ENCODE peak calls at places on chromosome 22, in nine cellular contexts. Z is stimulated activated CD8-positive, alpha-beta memory T cell treated with anti-CD3 and anti-CD28 coated beads, Interleukin-2, amount 100 ng/mL, for 48 hours; X is astrocyte; K is NCI-H2029; A is hepatocyte; G is NCI-H187; U is AG04450; Y is tibial artery; C is effector memory CD8-positive, alpha-beta T cell. N is an unnamed sample.

GRCh38 chr22:34620832-34621231 is 445.1 kb upstream of the ISX start:
- DNase-seq in K (no peak), A (no peak), U (no peak), X (no peak), Y (no peak), G (no peak), C (no peak), Z (no peak), N (no peak)

GRCh38 chr22:35489225-35489624 is 51.4 kb upstream of the RASD2 start:
- DNase-seq in Z (no peak), Y (no peak), K (peak), U (no peak), A (no peak), C (no peak), X (no peak), G (peak), N (no peak)

GRCh38 chr22:42187646-42188045 is 57.0 kb upstream of the CYP2D6 start:
- DNase-seq in X (no peak), U (no peak), C (no peak), Y (no peak), Z (no peak), G (no peak), K (no peak), A (no peak), N (no peak)

GRCh38 chr22:39612811-39613548 is 42.4 kb downstream of the CACNA1I start:
- DNase-seq in A (no peak), X (no peak), Z (no peak), U (no peak), G (no peak), C (no peak), Y (no peak), K (no peak), N (no peak)

GRCh38 chr22:29079218-29079901 is 6.5 kb downstream of the KREMEN1 start:
- DNase-seq in Z (no peak), X (peak), K (peak), U (no peak), C (no peak), A (peak), G (peak), Y (no peak), N (no peak)

GRCh38 chr22:34800265-34800664 is 265.7 kb upstream of the ISX start:
- DNase-seq in K (no peak), Y (no peak), U (no peak), A (peak), Z (no peak), X (peak), G (no peak), C (no peak), N (no peak)

GRCh38 chr22:44190381-44190976 is 9.8 kb downstream of the PARVG start:
- DNase-seq in U (no peak), X (no peak), A (no peak), Y (no peak), Z (no peak), C (no peak), K (no peak), G (no peak), N (no peak)

GRCh38 chr22:22880645-22881044 is 7.0 kb upstream of the IGLL5 start:
- DNase-seq in G (no peak), K (no peak), C (no peak), Y (no peak), X (no peak), A (no peak), Z (no peak), U (no peak), N (no peak)

GRCh38 chr22:26805131-26805530 is 147.7 kb downstream of the MIAT start:
- DNase-seq in C (no peak), Z (no peak), G (no peak), A (no peak), U (no peak), X (peak), K (no peak), Y (no peak), N (peak)

GRCh38 chr22:16955678-16956210 is 52.3 kb downstream of the GAB4 start:
- DNase-seq in U (no peak), C (no peak), X (no peak), Z (no peak), Y (no peak), K (peak), G (no peak), A (peak), N (no peak)

GRCh38 chr22:17086750-17087149 is 1.9 kb downstream of the IL17RA start:
- DNase-seq in K (no peak), G (no peak), Y (peak), Z (no peak), X (no peak), C (no peak), A (no peak), U (no peak), N (no peak)

GRCh38 chr22:33405194-33405593 is 347.0 kb upstream of the SYN3 start:
- DNase-seq in A (no peak), Z (no peak), Y (no peak), C (no peak), U (no peak), X (no peak), K (no peak), G (no peak), N (no peak)

GRCh38 chr22:37197451-37198289 is 9.6 kb upstream of the C1QTNF6 start:
- DNase-seq in A (peak), Z (no peak), X (peak), Y (peak), K (peak), U (no peak), C (no peak), G (no peak), N (peak)

GRCh38 chr22:35893698-35894097 is 134.9 kb downstream of the RBFOX2 start:
- DNase-seq in Y (no peak), U (no peak), Z (no peak), C (no peak), X (no peak), K (no peak), A (no peak), G (no peak), N (no peak)

GRCh38 chr22:36244522-36245391 is 5.4 kb upstream of the APOL2 start:
- DNase-seq in Y (peak), G (no peak), Z (no peak), A (no peak), U (no peak), K (no peak), C (no peak), X (peak), N (no peak)

GRCh38 chr22:49011769-49012598 is 815.7 kb downstream of the BRD1 start:
- DNase-seq in A (no peak), U (no peak), Y (peak), X (no peak), K (no peak), C (no peak), G (no peak), Z (no peak), N (no peak)

GRCh38 chr22:30650508-30651116 is 15.0 kb downstream of the SLC35E4 start:
- DNase-seq in X (no peak), G (no peak), Z (no peak), Y (no peak), U (no peak), K (peak), C (no peak), A (no peak), N (no peak)

GRCh38 chr22:33400891-33401290 is 342.7 kb upstream of the SYN3 start:
- DNase-seq in Z (no peak), G (no peak), K (no peak), C (no peak), U (no peak), X (no peak), Y (no peak), A (no peak), N (no peak)

GRCh38 chr22:36359172-36359973 is 28.4 kb downstream of the MYH9 start:
- DNase-seq in C (no peak), G (no peak), X (no peak), K (no peak), Y (no peak), U (no peak), Z (no peak), A (no peak), N (no peak)

GRCh38 chr22:29700949-29701927 is 18.6 kb upstream of the CABP7 start:
- DNase-seq in C (no peak), G (no peak), U (no peak), X (peak), K (peak), Y (no peak), Z (no peak), A (peak), N (peak)

GRCh38 chr22:19082793-19083192 is 39.4 kb downstream of the DGCR2 start:
- DNase-seq in U (no peak), C (no peak), G (no peak), A (no peak), Z (no peak), K (no peak), Y (no peak), X (no peak), N (no peak)